ENCODE peak calls at places on chromosomes 6 and 20, in six cellular contexts. L, V, N, F, S and T are unnamed samples.

GRCh38 chr6:33316603-33317417 is 734 bp downstream of the ZBTB22 start:
- DNase-seq in F (no peak), S (no peak), L (no peak), N (no peak), V (no peak), T (no peak)

GRCh38 chr20:61254881-61255589 is 3.0 kb downstream of the CDH4 start:
- DNase-seq in F (peak; percentile 9), S (no peak), N (no peak), L (no peak), V (no peak), T (no peak)

GRCh38 chr20:63094767-63095499 is 88.2 kb upstream of the BHLHE23 start:
- DNase-seq in F (no peak), V (no peak), L (no peak), S (no peak), N (no peak), T (peak; percentile 21)

GRCh38 chr6:169566319-169566718 is 135.5 kb downstream of the WDR27 start:
- DNase-seq in S (no peak), N (no peak), L (no peak), F (no peak), V (no peak), T (no peak)

GRCh38 chr6:43171284-43172126 is 436 bp downstream of the SRF start:
- DNase-seq in L (no peak), N (no peak), F (no peak), S (peak; percentile 29), V (peak; percentile 63), T (peak; percentile 68)

GRCh38 chr6:42428326-42429041 is 23.2 kb downstream of the TRERF1 start:
- DNase-seq in L (no peak), V (peak; percentile 53), N (no peak), S (no peak), F (no peak), T (no peak)

GRCh38 chr20:3804254-3804751 is 8.2 kb downstream of the CDC25B start:
- DNase-seq in V (no peak), F (no peak), S (no peak), L (no peak), N (no peak), T (no peak)

GRCh38 chr6:138498575-138499302 is 555 bp downstream of the NHSL1 start:
- DNase-seq in L (no peak), N (no peak), S (no peak), F (no peak), V (no peak), T (no peak)

GRCh38 chr20:37333848-37334318 is 12.1 kb upstream of the SRC start:
- DNase-seq in F (no peak), V (no peak), S (no peak), L (no peak), N (no peak), T (no peak)

GRCh38 chr20:59789641-59790040 is 143.8 kb downstream of the SYCP2 start:
- DNase-seq in L (no peak), S (no peak), N (no peak), F (no peak), V (peak; percentile 1), T (no peak)

GRCh38 chr6:53044572-53044971 is 20.6 kb upstream of the FBXO9 start:
- DNase-seq in F (no peak), S (no peak), V (no peak), L (no peak), N (no peak), T (no peak)

GRCh38 chr20:48260370-48260769 is 475.1 kb upstream of the SULF2 start:
- DNase-seq in V (no peak), S (no peak), F (no peak), L (no peak), N (peak; percentile 66), T (no peak)

GRCh38 chr6:4928426-4928825 is 75.4 kb downstream of the RPP40 start:
- DNase-seq in N (no peak), L (no peak), F (no peak), V (no peak), S (no peak), T (no peak)

GRCh38 chr20:17678295-17678694 is 3.7 kb downstream of the RRBP1 start:
- DNase-seq in F (no peak), V (no peak), S (no peak), L (no peak), N (no peak), T (no peak)

GRCh38 chr6:130965657-130966056 is 97.4 kb downstream of the EPB41L2 start:
- DNase-seq in S (no peak), L (no peak), F (no peak), V (no peak), N (no peak), T (no peak)

GRCh38 chr20:1697592-1697991 is 40.0 kb upstream of the SIRPG start:
- DNase-seq in N (no peak), V (no peak), S (no peak), F (no peak), L (no peak), T (no peak)

GRCh38 chr6:119301429-119301828 is 48.1 kb downstream of the MAN1A1 start:
- DNase-seq in S (no peak), V (no peak), N (no peak), L (no peak), F (no peak), T (no peak)

GRCh38 chr6:18510644-18511033 is 123.5 kb downstream of the RNF144B start:
- DNase-seq in F (no peak), V (no peak), S (no peak), L (no peak), N (no peak), T (no peak)

GRCh38 chr6:6659600-6660327 is 71.2 kb downstream of the LY86 start:
- DNase-seq in L (no peak), N (no peak), S (no peak), F (no peak), V (no peak), T (no peak)

GRCh38 chr6:35177586-35177985 is 36.2 kb upstream of the SCUBE3 start:
- DNase-seq in F (no peak), V (no peak), L (no peak), N (no peak), S (no peak), T (no peak)

GRCh38 chr6:5450073-5450472 is 188.8 kb downstream of the FARS2 start:
- DNase-seq in V (no peak), F (no peak), N (no peak), L (no peak), S (no peak), T (no peak)

GRCh38 chr6:52325695-52326471 is 36.1 kb upstream of the PAQR8 start:
- DNase-seq in F (no peak), S (no peak), L (no peak), V (no peak), N (no peak), T (no peak)

GRCh38 chr20:24987244-24987643 is 5.3 kb downstream of the APMAP start:
- DNase-seq in S (no peak), V (peak; percentile 31), F (no peak), L (no peak), N (no peak), T (no peak)

GRCh38 chr6:73409395-73409794 is 14.8 kb downstream of the DDX43 start:
- DNase-seq in L (no peak), N (no peak), F (no peak), S (no peak), V (no peak), T (no peak)

GRCh38 chr20:2729791-2730190 is 37.2 kb downstream of the EBF4 start:
- DNase-seq in F (no peak), N (no peak), V (no peak), S (no peak), L (no peak), T (no peak)

GRCh38 chr6:18262812-18263560 is 1.3 kb downstream of the DEK start:
- DNase-seq in L (no peak), V (peak; percentile 59), F (no peak), N (peak; percentile 58), S (peak; percentile 18), T (no peak)

GRCh38 chr6:138970856-138971425 is 17.1 kb downstream of the REPS1 start:
- DNase-seq in F (peak; percentile 88), N (no peak), L (no peak), S (no peak), V (no peak), T (no peak)